ENCODE peak calls at places on chromosomes 5 and 9, in seven cellular contexts. One of them, this sample, is unnamed.
A peak's percentile ranks its signal among the peaks of the same experiment; 100 is the strongest.

GRCh38 chr5:78515665-78516064 is 132.9 kb downstream of the LHFPL2 start:
- DNase-seq in aorta: no peak
- DNase-seq in mammary epithelial cell: no peak
- DNase-seq in IMR-90: no peak
- DNase-seq in small intestine: no peak
- DNase-seq in left ventricle myocardium inferior: no peak
- DNase-seq in OCI-LY7: no peak
- DNase-seq in this sample: no peak

GRCh38 chr5:78509145-78509865 is 139.3 kb downstream of the LHFPL2 start:
- DNase-seq in small intestine: no peak
- DNase-seq in OCI-LY7: no peak
- DNase-seq in left ventricle myocardium inferior: no peak
- DNase-seq in aorta: no peak
- DNase-seq in IMR-90: no peak
- DNase-seq in mammary epithelial cell: no peak
- DNase-seq in this sample: no peak

GRCh38 chr5:142364251-142365145 is 39.7 kb upstream of the SPRY4 start:
- DNase-seq in IMR-90: no peak
- DNase-seq in OCI-LY7: no peak
- DNase-seq in aorta: no peak
- DNase-seq in left ventricle myocardium inferior: peak; percentile 68
- DNase-seq in small intestine: no peak
- DNase-seq in mammary epithelial cell: peak; percentile 88
- DNase-seq in this sample: no peak

GRCh38 chr9:23826120-23826629 is at the start of gene ELAVL2:
- DNase-seq in small intestine: peak; percentile 0
- DNase-seq in left ventricle myocardium inferior: peak; percentile 80
- DNase-seq in mammary epithelial cell: peak; percentile 100
- DNase-seq in aorta: peak; percentile 77
- DNase-seq in IMR-90: peak; percentile 81
- DNase-seq in OCI-LY7: no peak
- DNase-seq in this sample: peak; percentile 95

GRCh38 chr5:132641841-132642240 is 16.1 kb upstream of the IL13 start:
- DNase-seq in IMR-90: no peak
- DNase-seq in mammary epithelial cell: no peak
- DNase-seq in OCI-LY7: no peak
- DNase-seq in left ventricle myocardium inferior: no peak
- DNase-seq in small intestine: no peak
- DNase-seq in aorta: no peak
- DNase-seq in this sample: no peak

GRCh38 chr5:10421841-10422691 is 19.6 kb upstream of the ROPN1L start:
- DNase-seq in small intestine: no peak
- DNase-seq in left ventricle myocardium inferior: no peak
- DNase-seq in mammary epithelial cell: no peak
- DNase-seq in IMR-90: no peak
- DNase-seq in aorta: no peak
- DNase-seq in OCI-LY7: no peak
- DNase-seq in this sample: no peak

GRCh38 chr5:180723936-180724335 is 15.9 kb downstream of the OR2Y1 start:
- DNase-seq in mammary epithelial cell: no peak
- DNase-seq in OCI-LY7: no peak
- DNase-seq in aorta: no peak
- DNase-seq in left ventricle myocardium inferior: no peak
- DNase-seq in small intestine: no peak
- DNase-seq in IMR-90: no peak
- DNase-seq in this sample: no peak

GRCh38 chr9:133488686-133489252 is 9.9 kb upstream of the SLC2A6 start:
- DNase-seq in mammary epithelial cell: no peak
- DNase-seq in small intestine: no peak
- DNase-seq in OCI-LY7: no peak
- DNase-seq in aorta: peak; percentile 30
- DNase-seq in left ventricle myocardium inferior: no peak
- DNase-seq in IMR-90: no peak
- DNase-seq in this sample: no peak

GRCh38 chr5:181189363-181189961 is 15.5 kb downstream of the TRIM7 start:
- DNase-seq in aorta: no peak
- DNase-seq in IMR-90: peak; percentile 30
- DNase-seq in mammary epithelial cell: peak; percentile 42
- DNase-seq in left ventricle myocardium inferior: peak; percentile 40
- DNase-seq in small intestine: peak; percentile 39
- DNase-seq in OCI-LY7: peak; percentile 67
- DNase-seq in this sample: peak; percentile 28

GRCh38 chr5:157352756-157353340 is 86.9 kb downstream of the CYFIP2 start:
- DNase-seq in OCI-LY7: no peak
- DNase-seq in small intestine: no peak
- DNase-seq in mammary epithelial cell: no peak
- DNase-seq in left ventricle myocardium inferior: no peak
- DNase-seq in IMR-90: no peak
- DNase-seq in aorta: no peak
- DNase-seq in this sample: no peak

GRCh38 chr5:97547414-97547813 is 364.4 kb upstream of the RIOK2 start:
- DNase-seq in OCI-LY7: no peak
- DNase-seq in aorta: no peak
- DNase-seq in small intestine: no peak
- DNase-seq in left ventricle myocardium inferior: no peak
- DNase-seq in IMR-90: no peak
- DNase-seq in mammary epithelial cell: no peak
- DNase-seq in this sample: no peak

GRCh38 chr5:43042176-43042625 is 2.1 kb upstream of the ANXA2R start:
- DNase-seq in mammary epithelial cell: peak; percentile 78
- DNase-seq in IMR-90: peak; percentile 69
- DNase-seq in small intestine: peak; percentile 61
- DNase-seq in left ventricle myocardium inferior: peak; percentile 73
- DNase-seq in aorta: peak; percentile 89
- DNase-seq in OCI-LY7: peak; percentile 91
- DNase-seq in this sample: peak; percentile 73

GRCh38 chr5:170861295-170861854 is 443 bp upstream of the RANBP17 start:
- DNase-seq in aorta: no peak
- DNase-seq in mammary epithelial cell: no peak
- DNase-seq in OCI-LY7: no peak
- DNase-seq in left ventricle myocardium inferior: no peak
- DNase-seq in IMR-90: no peak
- DNase-seq in small intestine: no peak
- DNase-seq in this sample: peak; percentile 22

GRCh38 chr9:136314944-136315343 is 11.1 kb upstream of the CCDC187 start:
- DNase-seq in aorta: no peak
- DNase-seq in left ventricle myocardium inferior: no peak
- DNase-seq in IMR-90: no peak
- DNase-seq in mammary epithelial cell: no peak
- DNase-seq in small intestine: no peak
- DNase-seq in OCI-LY7: no peak
- DNase-seq in this sample: no peak
- H3K4me1 ChIP-seq in aorta: no peaks in the 10 kb centered on the region
- H3K4me1 ChIP-seq in left ventricle myocardium inferior: no peaks in the 10 kb centered on the region
- H3K4me1 ChIP-seq in IMR-90: peaks cover 3% of the 10 kb centered on the region
- H3K4me1 ChIP-seq in mammary epithelial cell: peaks cover 14% of the 10 kb centered on the region
- H3K4me1 ChIP-seq in small intestine: no peaks in the 10 kb centered on the region
- H3K4me1 ChIP-seq in OCI-LY7: no peaks in the 10 kb centered on the region
- H3K4me1 ChIP-seq in this sample: no peaks in the 10 kb centered on the region

GRCh38 chr9:136645903-136646754 is 16.6 kb upstream of the EGFL7 start:
- DNase-seq in mammary epithelial cell: no peak
- DNase-seq in IMR-90: no peak
- DNase-seq in left ventricle myocardium inferior: peak; percentile 86
- DNase-seq in OCI-LY7: no peak
- DNase-seq in small intestine: no peak
- DNase-seq in aorta: peak; percentile 83
- DNase-seq in this sample: no peak
- H3K4me1 ChIP-seq in mammary epithelial cell: peaks cover 10% of the 10 kb centered on the region
- H3K4me1 ChIP-seq in IMR-90: peaks cover 4% of the 10 kb centered on the region
- H3K4me1 ChIP-seq in left ventricle myocardium inferior: peaks cover 72% of the 10 kb centered on the region
- H3K4me1 ChIP-seq in OCI-LY7: no peaks in the 10 kb centered on the region
- H3K4me1 ChIP-seq in small intestine: no peaks in the 10 kb centered on the region
- H3K4me1 ChIP-seq in aorta: no peaks in the 10 kb centered on the region
- H3K4me1 ChIP-seq in this sample: peaks cover 3% of the 10 kb centered on the region

GRCh38 chr5:74094779-74095108 is 468.7 kb downstream of the ARHGEF28 start:
- DNase-seq in mammary epithelial cell: no peak
- DNase-seq in aorta: no peak
- DNase-seq in left ventricle myocardium inferior: no peak
- DNase-seq in IMR-90: no peak
- DNase-seq in OCI-LY7: no peak
- DNase-seq in small intestine: no peak
- DNase-seq in this sample: no peak
- H3K4me1 ChIP-seq in mammary epithelial cell: no peaks in the 10 kb centered on the region
- H3K4me1 ChIP-seq in aorta: no peaks in the 10 kb centered on the region
- H3K4me1 ChIP-seq in left ventricle myocardium inferior: peaks cover 19% of the 10 kb centered on the region
- H3K4me1 ChIP-seq in IMR-90: no peaks in the 10 kb centered on the region
- H3K4me1 ChIP-seq in OCI-LY7: no peaks in the 10 kb centered on the region
- H3K4me1 ChIP-seq in small intestine: no peaks in the 10 kb centered on the region
- H3K4me1 ChIP-seq in this sample: peaks cover 6% of the 10 kb centered on the region

GRCh38 chr9:125649315-125649714 is 57.7 kb downstream of the MAPKAP1 start:
- DNase-seq in aorta: peak; percentile 65
- DNase-seq in mammary epithelial cell: peak; percentile 91
- DNase-seq in small intestine: no peak
- DNase-seq in IMR-90: peak; percentile 86
- DNase-seq in OCI-LY7: no peak
- DNase-seq in left ventricle myocardium inferior: no peak
- DNase-seq in this sample: no peak
- H3K4me1 ChIP-seq in aorta: peaks cover 3% of the 10 kb centered on the region
- H3K4me1 ChIP-seq in mammary epithelial cell: peaks cover 29% of the 10 kb centered on the region
- H3K4me1 ChIP-seq in small intestine: no peaks in the 10 kb centered on the region
- H3K4me1 ChIP-seq in IMR-90: peaks cover 22% of the 10 kb centered on the region
- H3K4me1 ChIP-seq in OCI-LY7: peaks cover 29% of the 10 kb centered on the region
- H3K4me1 ChIP-seq in left ventricle myocardium inferior: peaks cover 30% of the 10 kb centered on the region
- H3K4me1 ChIP-seq in this sample: peaks cover 2% of the 10 kb centered on the region

GRCh38 chr9:129343119-129343696 is 165.1 kb upstream of the IER5L start:
- DNase-seq in aorta: no peak
- DNase-seq in left ventricle myocardium inferior: no peak
- DNase-seq in mammary epithelial cell: no peak
- DNase-seq in small intestine: no peak
- DNase-seq in IMR-90: no peak
- DNase-seq in OCI-LY7: no peak
- DNase-seq in this sample: peak; percentile 41

GRCh38 chr9:129344623-129345495 is 166.8 kb upstream of the IER5L start:
- DNase-seq in OCI-LY7: no peak
- DNase-seq in left ventricle myocardium inferior: no peak
- DNase-seq in mammary epithelial cell: no peak
- DNase-seq in aorta: no peak
- DNase-seq in small intestine: no peak
- DNase-seq in IMR-90: no peak
- DNase-seq in this sample: no peak

GRCh38 chr9:129342591-129342990 is 164.5 kb upstream of the IER5L start:
- DNase-seq in aorta: no peak
- DNase-seq in IMR-90: no peak
- DNase-seq in left ventricle myocardium inferior: no peak
- DNase-seq in OCI-LY7: no peak
- DNase-seq in small intestine: no peak
- DNase-seq in mammary epithelial cell: no peak
- DNase-seq in this sample: no peak

GRCh38 chr9:129341991-129342348 is 163.9 kb upstream of the IER5L start:
- DNase-seq in IMR-90: no peak
- DNase-seq in small intestine: no peak
- DNase-seq in OCI-LY7: no peak
- DNase-seq in left ventricle myocardium inferior: no peak
- DNase-seq in aorta: no peak
- DNase-seq in mammary epithelial cell: no peak
- DNase-seq in this sample: no peak

DNA sequence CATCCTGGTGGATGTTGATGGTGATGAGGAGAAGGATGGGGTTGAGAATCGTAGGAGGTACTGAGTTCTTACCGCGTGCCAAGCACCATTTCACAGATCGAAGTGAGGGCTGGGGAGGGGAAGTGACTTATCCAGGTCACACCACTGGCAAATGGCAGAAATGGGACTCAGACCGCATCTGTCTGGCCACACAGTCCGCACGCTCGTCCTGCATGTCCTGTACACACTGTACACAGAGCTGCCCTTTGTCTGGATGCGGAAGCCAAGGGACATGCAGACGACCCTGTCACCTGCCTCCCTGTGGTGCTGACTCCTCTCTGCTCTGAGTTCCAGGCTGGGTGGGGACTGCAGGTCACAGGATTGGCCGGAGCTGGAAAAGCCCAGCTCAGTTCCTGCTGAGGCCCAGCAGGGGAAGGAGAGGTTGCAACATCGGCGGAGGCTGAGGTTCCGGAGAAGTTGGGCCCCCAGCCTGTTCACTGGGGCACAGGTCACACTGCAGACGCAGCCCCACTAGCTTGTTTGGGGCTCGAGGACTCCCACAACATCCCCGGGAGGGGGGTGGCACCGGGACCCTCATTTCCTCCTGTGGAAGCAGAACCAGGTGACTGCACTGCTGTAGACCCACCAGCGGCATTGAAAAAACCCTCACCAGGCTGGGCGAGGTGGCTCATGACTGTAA is 165.8 kb upstream of the IER5L start:
- DNase-seq in mammary epithelial cell: no peak
- DNase-seq in small intestine: no peak
- DNase-seq in left ventricle myocardium inferior: peak; percentile 70
- DNase-seq in IMR-90: no peak
- DNase-seq in OCI-LY7: no peak
- DNase-seq in aorta: peak; percentile 92
- DNase-seq in this sample: no peak
- H3K4me1 ChIP-seq in mammary epithelial cell: no peaks in the 10 kb centered on the region
- H3K4me1 ChIP-seq in small intestine: no peaks in the 10 kb centered on the region
- H3K4me1 ChIP-seq in left ventricle myocardium inferior: peaks cover 15% of the 10 kb centered on the region
- H3K4me1 ChIP-seq in IMR-90: peaks cover 12% of the 10 kb centered on the region
- H3K4me1 ChIP-seq in OCI-LY7: peaks cover 7% of the 10 kb centered on the region
- H3K4me1 ChIP-seq in aorta: no peaks in the 10 kb centered on the region
- H3K4me1 ChIP-seq in this sample: no peaks in the 10 kb centered on the region

This sample was measured in ovary.